ENCODE peak calls at places on chromosomes 5 and 9, in four cellular contexts. J, M, L and N are unnamed samples.

GRCh38 chr5:148482697-148483462 is 99.1 kb downstream of the FBXO38 start:
- DNase-seq in J (peak), M (no peak), L (peak), N (peak)

GRCh38 chr5:180377556-180378197 is 24.5 kb upstream of the GFPT2 start:
- DNase-seq in L (no peak), M (no peak), J (no peak), N (no peak)

GRCh38 chr5:96876292-96876850 is at the start of gene ERAP2:
- DNase-seq in J (no peak), L (no peak), M (no peak), N (no peak)

GRCh38 chr5:949275-949543 is 56.5 kb downstream of the TRIP13 start:
- DNase-seq in J (no peak), M (no peak), L (no peak), N (no peak)

GRCh38 chr9:4214506-4214905 is 85.4 kb downstream of the GLIS3 start:
- DNase-seq in M (no peak), L (no peak), J (no peak), N (no peak)

GRCh38 chr5:132067941-132068808 is 5.4 kb upstream of the CSF2 start:
- DNase-seq in L (no peak), M (no peak), J (no peak), N (no peak)

GRCh38 chr5:175060264-175060663 is 335.9 kb downstream of the MSX2 start:
- DNase-seq in L (no peak), J (no peak), M (no peak), N (no peak)

GRCh38 chr5:78746990-78747389 is 98.4 kb upstream of the LHFPL2 start:
- DNase-seq in L (no peak), M (no peak), J (no peak), N (no peak)

GRCh38 chr5:9786378-9787360 is 156.5 kb upstream of the TAS2R1 start:
- DNase-seq in J (no peak), M (no peak), L (no peak), N (no peak)

GRCh38 chr9:114098660-114099522 is at the start of gene KIF12:
- DNase-seq in L (no peak), M (peak), J (no peak), N (peak)

GRCh38 chr9:18072967-18073366 is 401.0 kb upstream of the ADAMTSL1 start:
- DNase-seq in L (no peak), M (no peak), J (no peak), N (no peak)

GRCh38 chr9:135218331-135219225 is 131.1 kb downstream of the OLFM1 start:
- DNase-seq in J (no peak), L (no peak), M (no peak), N (no peak)

GRCh38 chr9:29297592-29297991 is 1724.3 kb upstream of the C9orf72 start:
- DNase-seq in J (no peak), L (no peak), M (no peak), N (no peak)

GRCh38 chr9:36443581-36443980 is 43.5 kb upstream of the RNF38 start:
- DNase-seq in M (no peak), J (no peak), L (no peak), N (no peak)

GRCh38 chr9:87547665-87548064 is 50.0 kb downstream of the DAPK1 start:
- DNase-seq in L (no peak), J (no peak), M (no peak), N (no peak)

GRCh38 chr9:113920872-113921271 is 44.8 kb downstream of the ZNF618 start:
- DNase-seq in J (no peak), L (no peak), M (no peak), N (no peak)

GRCh38 chr5:170267431-170268152 is 30.0 kb downstream of the LCP2 start:
- DNase-seq in J (peak), M (peak), L (peak), N (peak)

GRCh38 chr9:134346151-134346550 is 19.9 kb downstream of the RXRA start:
- DNase-seq in M (no peak), J (no peak), L (no peak), N (peak)

GRCh38 chr5:84430863-84431663 is 46.4 kb upstream of the EDIL3 start:
- DNase-seq in M (no peak), L (no peak), J (no peak), N (no peak)

GRCh38 chr5:154236459-154237375 is 46.2 kb downstream of the GALNT10 start:
- DNase-seq in L (no peak), M (no peak), J (no peak), N (no peak)

GRCh38 chr9:124220551-124221451 is 36.9 kb upstream of the NEK6 start:
- DNase-seq in J (no peak), L (no peak), M (peak), N (no peak)